ENCODE peak calls at places on chromosomes 3 and 15, in six cellular contexts. B is GM12891; C is NCI-H1436; A is GM12865; S is stimulated activated CD4-positive, alpha-beta T cell treated with anti-CD3 and anti-CD28 coated beads, Interleukin-12 subunit alpha, Interleukin-12 subunit beta, amount 100 ng/mL, for 48 hours; J is CD8-positive, alpha-beta T cell. Y is an unnamed sample.

GRCh38 chr3:4449043-4449803 is 17.8 kb downstream of the SUMF1 start:
- DNase-seq in B (no peak), C (no peak), A (no peak), S (no peak), J (no peak), Y (no peak)

GRCh38 chr3:194397757-194398312 is 1.2 kb downstream of the GP5 start:
- DNase-seq in B (no peak), C (no peak), A (peak), S (no peak), J (peak), Y (peak)

GRCh38 chr3:70264122-70264780 is 48.2 kb downstream of the MDFIC2 start:
- DNase-seq in B (no peak), C (no peak), A (no peak), S (no peak), J (no peak), Y (peak)

GRCh38 chr3:132659370-132660055 is at the start of gene ACAD11:
- DNase-seq in B (peak), C (peak), A (peak), S (peak), J (peak), Y (peak)

GRCh38 chr3:54527953-54528352 is 399.9 kb downstream of the LRTM1 start:
- DNase-seq in B (no peak), C (no peak), A (no peak), S (no peak), J (no peak), Y (peak)

GRCh38 chr3:18648163-18648562 is 223.0 kb upstream of the SATB1 start:
- DNase-seq in B (no peak), C (no peak), A (no peak), S (no peak), J (no peak), Y (no peak)

GRCh38 chr15:41622901-41623300 is 37.3 kb upstream of the MGA start:
- DNase-seq in B (no peak), C (no peak), A (no peak), S (no peak), J (no peak), Y (no peak)

GRCh38 chr3:188133646-188134045 is 20.3 kb upstream of the LPP start:
- DNase-seq in B (no peak), C (no peak), A (no peak), S (no peak), J (no peak), Y (peak)

GRCh38 chr3:131147534-131147933 is 120.9 kb downstream of the NEK11 start:
- DNase-seq in B (no peak), C (no peak), A (no peak), S (no peak), J (no peak), Y (no peak)

GRCh38 chr3:107927361-107928083 is 163.3 kb downstream of the CD47 start:
- DNase-seq in B (peak), C (peak), A (peak), S (peak), J (peak), Y (peak)

GRCh38 chr3:38560284-38560683 is 64.1 kb downstream of the EXOG start:
- DNase-seq in B (no peak), C (no peak), A (no peak), S (no peak), J (no peak), Y (no peak)

GRCh38 chr3:45409921-45410320 is 21.5 kb downstream of the LARS2 start:
- DNase-seq in B (no peak), C (no peak), A (no peak), S (no peak), J (no peak), Y (peak)

GRCh38 chr3:95271330-95271729 is 1208.5 kb downstream of the NSUN3 start:
- DNase-seq in B (no peak), C (no peak), A (no peak), S (no peak), J (no peak), Y (no peak)

GRCh38 chr15:48527517-48527916 is 118.0 kb downstream of the FBN1 start:
- DNase-seq in B (no peak), C (no peak), A (no peak), S (no peak), J (no peak), Y (no peak)

GRCh38 chr15:57496946-57497944 is 94.5 kb upstream of the MYZAP start:
- DNase-seq in B (no peak), C (peak), A (no peak), S (no peak), J (no peak), Y (no peak)

GRCh38 chr3:71066849-71067261 is 516.7 kb downstream of the FOXP1 start:
- DNase-seq in B (no peak), C (no peak), A (no peak), S (no peak), J (no peak), Y (no peak)

GRCh38 chr3:10548997-10549396 is 43.6 kb upstream of the ATP2B2 start:
- DNase-seq in B (no peak), C (no peak), A (no peak), S (peak), J (peak), Y (no peak)

GRCh38 chr3:32472716-32473115 is 29.9 kb downstream of the CMTM6 start:
- DNase-seq in B (no peak), C (no peak), A (no peak), S (no peak), J (no peak), Y (no peak)

GRCh38 chr15:50828610-50829206 is 63.2 kb upstream of the SPPL2A start:
- DNase-seq in B (no peak), C (no peak), A (no peak), S (no peak), J (no peak), Y (peak)

GRCh38 chr3:94024385-94024784 is 4.0 kb downstream of the STX19 start:
- DNase-seq in B (no peak), C (no peak), A (no peak), S (no peak), J (no peak), Y (peak)

GRCh38 chr3:98817546-98817945 is 54.4 kb downstream of the ST3GAL6 start:
- DNase-seq in B (peak), C (peak), A (peak), S (no peak), J (no peak), Y (peak)

GRCh38 chr15:43854801-43855200 is 28.0 kb downstream of the WDR76 start:
- DNase-seq in B (no peak), C (no peak), A (no peak), S (no peak), J (no peak), Y (no peak)

GRCh38 chr3:112170046-112170445 is 37.0 kb upstream of the GCSAM start:
- DNase-seq in B (no peak), C (no peak), A (no peak), S (no peak), J (no peak), Y (no peak)

GRCh38 chr15:73840771-73841170 is 32.6 kb upstream of the TBC1D21 start:
- DNase-seq in B (no peak), C (no peak), A (no peak), S (no peak), J (no peak), Y (no peak)

GRCh38 chr15:74525946-74526345 is 15.1 kb upstream of the ARID3B start:
- DNase-seq in B (no peak), C (no peak), A (no peak), S (no peak), J (no peak), Y (no peak)

GRCh38 chr15:90421527-90421926 is 33.5 kb downstream of the IQGAP1 start:
- DNase-seq in B (no peak), C (no peak), A (no peak), S (no peak), J (no peak), Y (no peak)

GRCh38 chr15:92907880-92908279 is 7.8 kb downstream of the CHD2 start:
- DNase-seq in B (no peak), C (no peak), A (no peak), S (no peak), J (no peak), Y (peak)

GRCh38 chr3:157127831-157128767 is 31.8 kb downstream of the CCNL1 start:
- DNase-seq in B (no peak), C (peak), A (peak), S (peak), J (peak), Y (peak)

GRCh38 chr3:18121020-18121419 is 304.1 kb downstream of the SATB1 start:
- DNase-seq in B (no peak), C (no peak), A (no peak), S (no peak), J (no peak), Y (no peak)

GRCh38 chr3:151067158-151067557 is 18.3 kb upstream of the MED12L start:
- DNase-seq in B (no peak), C (peak), A (peak), S (peak), J (no peak), Y (no peak)